ENCODE peak calls at places on chromosomes 1 and 21, in nine cellular contexts. One of them, this sample, is unnamed. For H3K36me3, the result is how much of the 10 kb centered on the place peaks cover.

GRCh38 chr1:1211541-1212511 is 2.1 kb downstream of the TNFRSF4 start:
- DNase-seq in sigmoid colon: no peak
- DNase-seq in SK-N-SH: peak
- DNase-seq in brain microvascular endothelial cell: no peak
- DNase-seq in left ventricle myocardium inferior: peak
- DNase-seq in kidney epithelial cell: no peak
- DNase-seq in HCT116: no peak
- DNase-seq in BE2C: peak
- DNase-seq in Panc1: no peak
- DNase-seq in this sample: no peak

GRCh38 chr21:41726058-41726558 is 40.7 kb downstream of the RIPK4 start:
- DNase-seq in brain microvascular endothelial cell: no peak
- DNase-seq in sigmoid colon: no peak
- DNase-seq in HCT116: no peak
- DNase-seq in BE2C: no peak
- DNase-seq in kidney epithelial cell: no peak
- DNase-seq in SK-N-SH: no peak
- DNase-seq in Panc1: no peak
- DNase-seq in left ventricle myocardium inferior: no peak
- DNase-seq in this sample: no peak

GRCh38 chr1:42739753-42740700 is at the start of gene CLDN19:
- DNase-seq in SK-N-SH: peak
- DNase-seq in BE2C: no peak
- DNase-seq in left ventricle myocardium inferior: no peak
- DNase-seq in HCT116: no peak
- DNase-seq in brain microvascular endothelial cell: no peak
- DNase-seq in kidney epithelial cell: no peak
- DNase-seq in Panc1: no peak
- DNase-seq in sigmoid colon: no peak
- DNase-seq in this sample: no peak

GRCh38 chr1:5742032-5742431 is 250.2 kb downstream of the NPHP4 start:
- DNase-seq in kidney epithelial cell: no peak
- DNase-seq in left ventricle myocardium inferior: no peak
- DNase-seq in sigmoid colon: peak
- DNase-seq in brain microvascular endothelial cell: no peak
- DNase-seq in HCT116: no peak
- DNase-seq in Panc1: no peak
- DNase-seq in BE2C: no peak
- DNase-seq in SK-N-SH: no peak
- DNase-seq in this sample: no peak

GRCh38 chr1:205287723-205288122 is 33.8 kb downstream of the NUAK2 start:
- DNase-seq in HCT116: no peak
- DNase-seq in left ventricle myocardium inferior: no peak
- DNase-seq in brain microvascular endothelial cell: no peak
- DNase-seq in kidney epithelial cell: no peak
- DNase-seq in SK-N-SH: no peak
- DNase-seq in BE2C: no peak
- DNase-seq in sigmoid colon: no peak
- DNase-seq in Panc1: no peak
- DNase-seq in this sample: no peak

GRCh38 chr1:101567582-101568189 is 330.9 kb downstream of the S1PR1 start:
- DNase-seq in Panc1: peak
- DNase-seq in sigmoid colon: no peak
- DNase-seq in HCT116: peak
- DNase-seq in kidney epithelial cell: no peak
- DNase-seq in BE2C: peak
- DNase-seq in left ventricle myocardium inferior: peak
- DNase-seq in SK-N-SH: peak
- DNase-seq in brain microvascular endothelial cell: peak
- DNase-seq in this sample: no peak

GRCh38 chr1:155082941-155083541 is 4.4 kb downstream of the EFNA3 start:
- DNase-seq in HCT116: no peak
- DNase-seq in left ventricle myocardium inferior: no peak
- DNase-seq in kidney epithelial cell: no peak
- DNase-seq in SK-N-SH: no peak
- DNase-seq in Panc1: no peak
- DNase-seq in sigmoid colon: peak
- DNase-seq in brain microvascular endothelial cell: no peak
- DNase-seq in BE2C: no peak
- DNase-seq in this sample: no peak

GRCh38 chr1:158458263-158458662 is 3.4 kb upstream of the OR10K1 start:
- DNase-seq in Panc1: no peak
- DNase-seq in HCT116: no peak
- DNase-seq in BE2C: no peak
- DNase-seq in sigmoid colon: no peak
- DNase-seq in kidney epithelial cell: no peak
- DNase-seq in left ventricle myocardium inferior: no peak
- DNase-seq in brain microvascular endothelial cell: no peak
- DNase-seq in SK-N-SH: no peak
- DNase-seq in this sample: no peak

GRCh38 chr1:220915117-220915440 is 35.8 kb downstream of the HLX start:
- DNase-seq in sigmoid colon: no peak
- DNase-seq in kidney epithelial cell: no peak
- DNase-seq in SK-N-SH: no peak
- DNase-seq in HCT116: no peak
- DNase-seq in left ventricle myocardium inferior: no peak
- DNase-seq in Panc1: no peak
- DNase-seq in brain microvascular endothelial cell: no peak
- DNase-seq in BE2C: no peak
- DNase-seq in this sample: no peak

DNA sequence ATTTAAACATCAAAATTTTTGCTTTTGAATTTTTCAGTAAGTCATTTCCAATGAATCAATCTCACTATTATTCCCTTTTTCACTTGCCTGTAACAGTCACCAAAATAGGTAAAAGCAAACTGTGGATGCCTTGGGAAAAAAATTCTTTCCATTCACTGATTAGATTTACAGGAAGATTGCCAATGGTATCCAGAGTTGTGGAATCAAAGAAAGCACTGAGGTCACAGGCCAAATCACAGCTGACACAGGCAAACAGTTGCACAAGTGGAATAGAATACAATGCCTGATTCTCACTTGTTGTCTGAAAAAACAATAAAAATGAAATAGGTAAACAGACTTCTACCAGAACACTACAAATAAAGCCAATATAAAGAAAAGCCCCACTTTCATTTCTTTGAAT is 48.4 kb downstream of the LTN1 start:
- DNase-seq in Panc1: no peak
- DNase-seq in sigmoid colon: no peak
- DNase-seq in left ventricle myocardium inferior: no peak
- DNase-seq in BE2C: no peak
- DNase-seq in brain microvascular endothelial cell: no peak
- DNase-seq in kidney epithelial cell: no peak
- DNase-seq in HCT116: no peak
- DNase-seq in SK-N-SH: no peak
- DNase-seq in this sample: no peak
- H3K36me3 ChIP-seq in Panc1: under half
- H3K36me3 ChIP-seq in sigmoid colon: under half
- H3K36me3 ChIP-seq in left ventricle myocardium inferior: half or more
- H3K36me3 ChIP-seq in BE2C: under half
- H3K36me3 ChIP-seq in brain microvascular endothelial cell: under half
- H3K36me3 ChIP-seq in kidney epithelial cell: under half
- H3K36me3 ChIP-seq in HCT116: under half
- H3K36me3 ChIP-seq in SK-N-SH: half or more
- H3K36me3 ChIP-seq in this sample: under half

GRCh38 chr1:171110485-171111340 is 20.0 kb downstream of the FMO3 start:
- DNase-seq in Panc1: no peak
- DNase-seq in HCT116: no peak
- DNase-seq in SK-N-SH: no peak
- DNase-seq in kidney epithelial cell: no peak
- DNase-seq in brain microvascular endothelial cell: no peak
- DNase-seq in left ventricle myocardium inferior: no peak
- DNase-seq in sigmoid colon: no peak
- DNase-seq in BE2C: no peak
- DNase-seq in this sample: no peak

GRCh38 chr1:171107969-171108368 is 17.3 kb downstream of the FMO3 start:
- DNase-seq in SK-N-SH: no peak
- DNase-seq in HCT116: no peak
- DNase-seq in Panc1: no peak
- DNase-seq in left ventricle myocardium inferior: no peak
- DNase-seq in BE2C: no peak
- DNase-seq in sigmoid colon: no peak
- DNase-seq in brain microvascular endothelial cell: no peak
- DNase-seq in kidney epithelial cell: no peak
- DNase-seq in this sample: no peak

GRCh38 chr1:171113377-171113776 is 22.7 kb downstream of the FMO3 start:
- DNase-seq in kidney epithelial cell: no peak
- DNase-seq in left ventricle myocardium inferior: no peak
- DNase-seq in BE2C: no peak
- DNase-seq in brain microvascular endothelial cell: no peak
- DNase-seq in sigmoid colon: no peak
- DNase-seq in SK-N-SH: no peak
- DNase-seq in Panc1: no peak
- DNase-seq in HCT116: no peak
- DNase-seq in this sample: no peak

GRCh38 chr1:171103862-171104261 is 13.2 kb downstream of the FMO3 start:
- DNase-seq in brain microvascular endothelial cell: no peak
- DNase-seq in HCT116: no peak
- DNase-seq in Panc1: no peak
- DNase-seq in kidney epithelial cell: no peak
- DNase-seq in left ventricle myocardium inferior: no peak
- DNase-seq in SK-N-SH: no peak
- DNase-seq in sigmoid colon: no peak
- DNase-seq in BE2C: no peak
- DNase-seq in this sample: no peak

DNA sequence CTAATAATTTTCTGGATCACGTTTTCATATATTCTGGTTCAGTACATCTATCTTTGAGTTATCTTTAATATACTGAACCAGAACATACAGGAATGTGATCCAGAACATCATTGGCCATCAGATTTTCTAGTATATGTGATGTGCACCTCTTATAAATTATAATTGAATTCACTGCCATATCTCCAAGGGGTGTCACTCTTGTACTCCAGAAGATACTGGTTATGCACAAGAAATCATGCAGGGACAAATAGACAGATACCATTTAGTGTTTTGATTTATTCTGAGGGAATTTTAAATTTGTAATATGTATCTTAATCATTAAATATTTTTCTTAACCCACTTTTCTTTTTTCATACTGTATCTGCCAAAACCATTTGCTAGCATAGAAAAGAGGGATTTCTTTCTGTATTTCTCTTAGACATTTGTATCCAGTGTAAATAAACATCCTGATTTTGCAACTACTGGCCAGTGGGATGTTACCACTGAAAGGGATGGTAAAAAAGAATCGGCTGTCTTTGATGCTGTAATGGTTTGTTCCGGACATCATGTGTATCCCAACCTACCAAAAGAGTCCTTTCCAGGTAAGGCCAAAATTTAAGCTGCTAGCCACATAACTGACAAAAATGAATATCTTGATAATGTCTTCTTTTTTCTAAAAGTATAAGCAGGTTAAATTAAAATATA is 16.7 kb downstream of the FMO3 start:
- DNase-seq in Panc1: no peak
- DNase-seq in SK-N-SH: no peak
- DNase-seq in kidney epithelial cell: no peak
- DNase-seq in left ventricle myocardium inferior: no peak
- DNase-seq in BE2C: no peak
- DNase-seq in sigmoid colon: no peak
- DNase-seq in brain microvascular endothelial cell: no peak
- DNase-seq in HCT116: no peak
- DNase-seq in this sample: no peak
- TF ChIP-seq CTCF in Panc1: no peak
- TF ChIP-seq CTCF in SK-N-SH: no peak
- TF ChIP-seq CTCF in kidney epithelial cell: no peak
- TF ChIP-seq CTCF in left ventricle myocardium inferior: peak
- TF ChIP-seq CTCF in BE2C: no peak
- TF ChIP-seq CTCF in sigmoid colon: no peak
- TF ChIP-seq CTCF in brain microvascular endothelial cell: no peak
- TF ChIP-seq CTCF in HCT116: no peak
- TF ChIP-seq CTCF in this sample: no peak

GRCh38 chr1:89855413-89856123 is 34.7 kb downstream of the LRRC8D start:
- DNase-seq in HCT116: no peak
- DNase-seq in Panc1: no peak
- DNase-seq in kidney epithelial cell: no peak
- DNase-seq in SK-N-SH: no peak
- DNase-seq in sigmoid colon: no peak
- DNase-seq in brain microvascular endothelial cell: no peak
- DNase-seq in left ventricle myocardium inferior: no peak
- DNase-seq in BE2C: no peak
- DNase-seq in this sample: peak
- H3K36me3 ChIP-seq in HCT116: under half
- H3K36me3 ChIP-seq in Panc1: under half
- H3K36me3 ChIP-seq in kidney epithelial cell: under half
- H3K36me3 ChIP-seq in SK-N-SH: under half
- H3K36me3 ChIP-seq in sigmoid colon: under half
- H3K36me3 ChIP-seq in brain microvascular endothelial cell: under half
- H3K36me3 ChIP-seq in left ventricle myocardium inferior: under half
- H3K36me3 ChIP-seq in BE2C: under half
- H3K36me3 ChIP-seq in this sample: under half

DNA sequence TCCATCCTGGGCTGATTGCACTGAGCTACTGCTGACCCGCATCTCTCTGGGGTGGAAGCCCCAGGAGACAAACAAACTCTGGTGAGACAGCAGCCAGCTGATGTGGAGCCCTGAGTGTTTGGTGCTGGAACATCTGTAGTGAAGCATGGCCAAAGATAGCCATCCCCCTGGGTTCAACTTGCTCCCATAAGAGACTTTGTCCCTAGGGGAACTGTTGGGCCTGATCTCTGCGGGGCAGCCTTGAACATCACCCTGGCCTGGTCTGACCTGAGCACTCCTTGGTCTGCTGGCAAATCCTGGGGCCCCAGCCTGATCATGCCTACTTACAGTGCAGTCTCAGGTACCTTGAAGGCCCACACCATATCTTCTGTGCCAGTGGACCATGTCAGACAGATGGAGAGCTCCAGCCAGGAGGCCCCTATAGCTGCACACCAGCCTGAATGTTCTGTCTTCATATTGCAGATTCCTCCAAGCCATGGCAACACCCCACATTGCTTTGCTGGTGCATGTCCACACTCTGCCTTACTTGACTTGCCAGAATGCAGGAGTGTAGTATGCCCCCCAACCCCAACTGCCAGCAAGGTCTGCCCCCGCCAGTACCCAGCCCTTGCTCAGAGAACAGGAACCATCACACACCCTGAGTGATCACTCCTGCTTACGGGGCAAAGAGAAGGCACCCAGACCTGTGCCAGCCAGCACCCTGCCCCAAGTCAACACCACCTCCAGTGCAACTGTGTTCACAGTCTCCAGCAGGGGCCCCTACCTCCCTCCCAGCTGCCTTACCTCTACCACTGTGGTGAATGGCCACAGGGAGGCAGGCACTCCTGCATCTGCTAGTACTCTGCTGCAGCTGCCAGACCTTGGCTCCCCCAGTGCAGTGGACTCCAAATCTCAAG is 690.5 kb upstream of the NR5A2 start:
- DNase-seq in sigmoid colon: no peak
- DNase-seq in BE2C: no peak
- DNase-seq in SK-N-SH: no peak
- DNase-seq in Panc1: no peak
- DNase-seq in brain microvascular endothelial cell: no peak
- DNase-seq in left ventricle myocardium inferior: no peak
- DNase-seq in HCT116: no peak
- DNase-seq in kidney epithelial cell: no peak
- DNase-seq in this sample: no peak
- TF ChIP-seq CTCF in sigmoid colon: no peak
- TF ChIP-seq CTCF in BE2C: no peak
- TF ChIP-seq CTCF in SK-N-SH: no peak
- TF ChIP-seq CTCF in Panc1: no peak
- TF ChIP-seq CTCF in brain microvascular endothelial cell: no peak
- TF ChIP-seq CTCF in left ventricle myocardium inferior: no peak
- TF ChIP-seq CTCF in HCT116: peak
- TF ChIP-seq CTCF in kidney epithelial cell: no peak
- TF ChIP-seq CTCF in this sample: peak

This sample was measured in keratinocyte.